ENCODE peak calls at places on chromosomes 4 and X, in six cellular contexts. G is GM12878; B is stimulated activated CD8-positive, alpha-beta memory T cell treated with anti-CD3 and anti-CD28 coated beads, Interleukin-4, amount 100 ng/mL, for 24 hours; S is Kasumi-1; Y is NCI-H2081; E is neural crest cell. X is an unnamed sample.

GRCh38 chr4:94140998-94141397 is 66.7 kb upstream of the SMARCAD1 start:
- DNase-seq in G (no peak), S (no peak), B (no peak), Y (no peak), E (no peak), X (no peak)

GRCh38 chrX:70032797-70033196 is 16.9 kb downstream of the AWAT2 start:
- DNase-seq in G (no peak), Y (no peak), B (no peak), E (no peak), S (no peak), X (no peak)

GRCh38 chr4:26701786-26702227 is 117.9 kb downstream of the TBC1D19 start:
- DNase-seq in G (no peak), S (no peak), Y (no peak), B (no peak), E (no peak), X (no peak)

GRCh38 chrX:41275661-41276609 is 58.0 kb upstream of the DDX3X start:
- DNase-seq in E (peak), S (peak), G (no peak), B (peak), Y (peak), X (peak)

GRCh38 chr4:10664408-10664807 is 20.2 kb downstream of the CLNK start:
- DNase-seq in E (no peak), G (no peak), Y (peak), B (no peak), S (peak), X (no peak)

GRCh38 chrX:37813570-37813969 is 33.7 kb downstream of the CYBB start:
- DNase-seq in S (no peak), E (no peak), B (no peak), G (no peak), Y (no peak), X (no peak)

GRCh38 chr4:12889054-12889453 is 595.1 kb downstream of the RAB28 start:
- DNase-seq in S (no peak), G (no peak), E (no peak), Y (no peak), B (no peak), X (no peak)

GRCh38 chrX:12162420-12162819 is 24.1 kb downstream of the FRMPD4 start:
- DNase-seq in B (no peak), G (no peak), S (no peak), Y (no peak), E (no peak), X (no peak)

GRCh38 chr4:5134620-5135019 is 83.3 kb downstream of the STK32B start:
- DNase-seq in G (no peak), E (no peak), B (no peak), Y (no peak), S (no peak), X (no peak)

X was measured in Caco-2.